ENCODE peak calls at places on chromosomes 5 and 9, in nine cellular contexts. H, L, W, O, U, Z, P, F and E are unnamed samples.

GRCh38 chr5:116738270-116738947 is 163.8 kb upstream of the SEMA6A start:
- DNase-seq in P (peak), W (no peak), U (no peak), O (no peak), F (no peak), H (no peak), Z (no peak), L (no peak), E (no peak)

GRCh38 chr5:58851571-58851970 is 268.7 kb downstream of the RAB3C start:
- DNase-seq in W (no peak), P (no peak), O (no peak), U (no peak), Z (no peak), H (no peak), F (no peak), L (no peak), E (no peak)

GRCh38 chr9:93960971-93961841 is 6.1 kb upstream of the BARX1 start:
- DNase-seq in H (no peak), O (peak), U (no peak), P (no peak), Z (no peak), L (no peak), F (no peak), W (peak), E (no peak)

GRCh38 chr9:95029251-95029650 is 288.3 kb downstream of the FANCC start:
- DNase-seq in W (no peak), Z (no peak), U (no peak), H (no peak), L (no peak), P (no peak), F (no peak), O (no peak), E (no peak)

GRCh38 chr9:132381966-132382541 is 24.6 kb downstream of the TTF1 start:
- DNase-seq in Z (peak), W (no peak), O (no peak), L (no peak), U (no peak), H (no peak), P (no peak), F (peak), E (no peak)

GRCh38 chr9:96100385-96100978 is 201.5 kb downstream of the HSD17B3 start:
- DNase-seq in H (no peak), L (no peak), P (no peak), F (no peak), Z (no peak), O (no peak), U (no peak), W (peak), E (peak)

GRCh38 chr5:173451031-173451430 is 122.8 kb upstream of the STC2 start:
- DNase-seq in H (no peak), F (no peak), L (no peak), W (no peak), P (no peak), U (no peak), Z (peak), O (no peak), E (no peak)

GRCh38 chr5:14942212-14942611 is 70.6 kb upstream of the ANKH start:
- DNase-seq in O (no peak), W (no peak), P (no peak), H (no peak), L (no peak), U (no peak), Z (no peak), F (no peak), E (no peak)

GRCh38 chr9:77325058-77325457 is 147.7 kb downstream of the VPS13A start:
- DNase-seq in W (no peak), O (no peak), L (no peak), Z (no peak), F (no peak), U (no peak), H (no peak), P (no peak), E (no peak)

GRCh38 chr5:91670565-91670964 is 287.4 kb upstream of the ARRDC3 start:
- DNase-seq in W (no peak), H (no peak), F (no peak), Z (no peak), P (peak), O (no peak), L (no peak), U (no peak), E (no peak)

GRCh38 chr9:121686930-121687541 is 35.6 kb downstream of the DAB2IP start:
- DNase-seq in W (peak), O (no peak), P (peak), U (no peak), H (peak), F (peak), Z (peak), L (no peak), E (peak)

GRCh38 chr5:34598177-34598794 is 57.8 kb upstream of the RAI14 start:
- DNase-seq in P (no peak), F (no peak), U (peak), H (no peak), O (no peak), Z (no peak), L (no peak), W (no peak), E (no peak)

GRCh38 chr9:29393064-29393463 is 1819.8 kb upstream of the C9orf72 start:
- DNase-seq in U (no peak), P (no peak), F (no peak), Z (no peak), W (no peak), O (no peak), H (no peak), L (no peak), E (no peak)

GRCh38 chr5:99674086-99674485 is 745.3 kb upstream of the CHD1 start:
- DNase-seq in U (no peak), L (no peak), Z (no peak), O (no peak), W (no peak), H (no peak), P (no peak), F (no peak), E (no peak)

GRCh38 chr5:73853091-73853490 is 227.1 kb downstream of the ARHGEF28 start:
- DNase-seq in P (no peak), W (no peak), L (no peak), H (no peak), F (no peak), O (no peak), U (peak), Z (no peak), E (no peak)

GRCh38 chr9:131046581-131047202 is 37.7 kb downstream of the LAMC3 start:
- DNase-seq in W (peak), F (peak), H (peak), U (no peak), P (peak), L (no peak), O (no peak), Z (peak), E (no peak)

GRCh38 chr9:130343445-130343918 is 77.9 kb downstream of the HMCN2 start:
- DNase-seq in W (no peak), L (no peak), P (no peak), H (peak), O (no peak), Z (peak), U (no peak), F (no peak), E (peak)